ENCODE peak calls at places on chromosomes 6 and 20, in seven cellular contexts. V is GM23248; B is transverse colon; Z is CD8-positive, alpha-beta T cell; I is MM.1S; Y is thoracic aorta; N is IMR-90. A is an unnamed sample.
A peak's percentile ranks its signal among the peaks of the same experiment; 100 is the strongest.

GRCh38 chr6:55774542-55775318 is 100.7 kb downstream of the BMP5 start:
- DNase-seq in Y (no peak), B (no peak), I (no peak), Z (no peak), N (no peak), V (no peak), A (no peak)

GRCh38 chr20:2108987-2109386 is 7.4 kb downstream of the STK35 start:
- DNase-seq in B (no peak), I (no peak), N (peak; percentile 80), Y (no peak), V (peak; percentile 90), Z (no peak), A (no peak)

GRCh38 chr6:62150048-62150663 is 135.9 kb downstream of the KHDRBS2 start:
- DNase-seq in Z (no peak), Y (no peak), B (no peak), I (peak; percentile 46), V (peak; percentile 69), N (peak; percentile 0), A (peak; percentile 47)

GRCh38 chr6:16059496-16059895 is 69.4 kb upstream of the MYLIP start:
- DNase-seq in V (no peak), Y (no peak), N (no peak), I (no peak), Z (no peak), B (no peak), A (no peak)

GRCh38 chr6:125188037-125188436 is 34.5 kb downstream of the TPD52L1 start:
- DNase-seq in B (no peak), V (peak; percentile 72), I (no peak), Y (no peak), Z (no peak), N (peak; percentile 77), A (no peak)

GRCh38 chr20:25685276-25686080 is 11.2 kb downstream of the ZNF337 start:
- DNase-seq in Z (no peak), V (no peak), I (peak; percentile 65), B (no peak), N (no peak), Y (no peak), A (no peak)

GRCh38 chr6:57207141-57207540 is 15.0 kb downstream of the RAB23 start:
- DNase-seq in N (peak; percentile 65), I (no peak), Y (no peak), B (no peak), Z (no peak), V (peak; percentile 62), A (no peak)

GRCh38 chr6:14072084-14072483 is 45.5 kb upstream of the CD83 start:
- DNase-seq in N (peak; percentile 61), I (no peak), B (no peak), Y (no peak), V (peak; percentile 68), Z (no peak), A (no peak)

GRCh38 chr6:157558487-157559200 is 177.7 kb downstream of the ZDHHC14 start:
- DNase-seq in N (no peak), Y (no peak), I (no peak), V (no peak), Z (no peak), B (no peak), A (no peak)

GRCh38 chr6:85660181-85660611 is 17.5 kb upstream of the SYNCRIP start:
- DNase-seq in Y (no peak), N (peak; percentile 98), V (peak; percentile 98), B (no peak), I (no peak), Z (no peak), A (peak; percentile 40)

GRCh38 chr6:55448446-55448845 is 121.2 kb downstream of the GFRAL start:
- DNase-seq in V (peak; percentile 14), N (peak; percentile 31), B (no peak), Y (no peak), Z (no peak), I (no peak), A (no peak)

GRCh38 chr20:5652626-5653573 is 97.3 kb upstream of the SHLD1 start:
- DNase-seq in N (peak; percentile 98), Z (no peak), V (peak; percentile 91), Y (no peak), I (no peak), B (no peak), A (no peak)

GRCh38 chr6:82908661-82909060 is 157.0 kb downstream of the UBE3D start:
- DNase-seq in V (no peak), I (no peak), B (peak; percentile 22), Y (no peak), Z (no peak), N (no peak), A (no peak)

GRCh38 chr6:35048631-35049083 is 92.5 kb downstream of the TCP11 start:
- DNase-seq in V (peak; percentile 79), B (peak; percentile 50), I (peak; percentile 87), N (peak; percentile 94), Z (peak; percentile 9), Y (no peak), A (no peak)

GRCh38 chr6:31660224-31660997 is at the start of gene C6orf47:
- DNase-seq in B (peak; percentile 91), Y (peak; percentile 54), I (peak; percentile 80), Z (peak; percentile 79), V (peak; percentile 91), N (peak; percentile 75), A (peak; percentile 92)

GRCh38 chr6:51322505-51322904 is 503.8 kb downstream of the TFAP2B start:
- DNase-seq in I (no peak), N (no peak), V (no peak), Y (no peak), Z (no peak), B (no peak), A (no peak)

GRCh38 chr6:93677297-93677965 is 258.1 kb upstream of the EPHA7 start:
- DNase-seq in V (no peak), N (no peak), Z (no peak), I (no peak), Y (no peak), B (no peak), A (peak; percentile 2)

GRCh38 chr6:147567141-147567805 is 58.8 kb downstream of the SAMD5 start:
- DNase-seq in I (no peak), N (no peak), Z (no peak), V (peak; percentile 28), B (no peak), Y (no peak), A (no peak)

GRCh38 chr20:48597521-48598302 is 230.1 kb downstream of the PREX1 start:
- DNase-seq in B (peak; percentile 12), Z (no peak), V (peak; percentile 8), N (no peak), I (no peak), Y (no peak), A (no peak)

GRCh38 chr6:41443616-41444525 is 102.3 kb upstream of the FOXP4 start:
- DNase-seq in Z (no peak), V (peak; percentile 20), B (no peak), I (no peak), N (no peak), Y (no peak), A (peak; percentile 40)

GRCh38 chr6:14037402-14038277 is 79.9 kb upstream of the CD83 start:
- DNase-seq in Z (no peak), B (no peak), N (peak; percentile 80), V (peak; percentile 90), I (no peak), Y (no peak), A (no peak)

GRCh38 chr6:37807656-37808055 is 11.9 kb upstream of the ZFAND3 start:
- DNase-seq in I (no peak), V (peak; percentile 16), B (no peak), Y (no peak), Z (no peak), N (no peak), A (no peak)

GRCh38 chr6:29294499-29294914 is 7.0 kb upstream of the OR14J1 start:
- DNase-seq in Z (no peak), Y (no peak), I (no peak), B (no peak), N (no peak), V (no peak), A (no peak)

GRCh38 chr6:40874495-40874894 is 164.5 kb downstream of the UNC5CL start:
- DNase-seq in V (no peak), Z (no peak), N (no peak), B (no peak), Y (no peak), I (no peak), A (peak; percentile 35)

GRCh38 chr20:24473435-24473834 is 4.0 kb downstream of the SYNDIG1 start:
- DNase-seq in Y (no peak), N (no peak), Z (no peak), V (peak; percentile 10), B (no peak), I (no peak), A (no peak)

DNA sequence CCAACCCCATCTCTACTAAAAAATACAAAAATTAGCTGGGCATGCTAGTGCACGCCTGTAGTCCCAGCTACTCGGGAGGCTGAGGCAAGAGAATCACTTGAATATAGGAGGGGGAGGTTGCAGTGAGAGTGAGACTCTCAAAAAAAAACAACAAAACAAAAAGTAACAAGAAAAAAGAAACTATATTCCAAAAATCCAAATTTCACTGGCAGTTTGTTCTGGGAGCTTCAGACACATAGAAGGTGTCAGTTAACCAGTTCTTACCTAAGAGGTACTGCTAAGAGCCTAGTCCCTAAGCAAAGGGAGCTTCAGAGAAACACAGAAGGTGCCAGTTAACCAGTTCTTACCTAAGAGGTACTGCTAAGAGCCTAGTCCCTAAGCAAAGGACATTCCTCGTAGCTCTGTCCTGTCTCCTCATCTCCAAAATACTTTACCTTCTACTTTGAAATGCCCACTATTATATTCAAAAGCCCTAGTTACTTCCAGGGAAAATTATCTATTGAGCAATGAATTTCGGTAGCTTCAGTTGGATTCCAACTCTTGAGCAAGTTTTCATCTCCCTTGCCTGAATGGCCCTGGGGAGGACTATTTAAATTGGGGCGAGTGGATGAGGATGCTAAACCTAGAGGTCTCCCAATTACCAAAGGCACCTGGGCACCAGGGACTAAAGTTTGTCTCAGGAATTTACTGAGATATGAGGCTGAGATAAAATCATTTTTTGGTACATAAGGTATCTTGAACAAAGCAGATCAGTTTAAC is 41.0 kb downstream of the HFE start:
- DNase-seq in Y (no peak), B (no peak), N (no peak), I (no peak), V (no peak), Z (no peak), A (no peak)
- H3K4me3 ChIP-seq in Y (no peak overlapping the region), B (no peak overlapping the region), N (no peak overlapping the region), I (no peak overlapping the region), V (peak overlapping the region; percentile 99), Z (no peak overlapping the region), A (peak overlapping the region; percentile 81)

GRCh38 chr20:56001890-56002289 is 3.4 kb downstream of the CBLN4 start:
- DNase-seq in Y (no peak), B (no peak), V (no peak), N (no peak), Z (no peak), I (no peak), A (no peak)
- H3K27me3 ChIP-seq in Y (peaks cover 6% of the 10 kb centered on the region), B (peaks cover 52% of the 10 kb centered on the region), V (peaks cover 4% of the 10 kb centered on the region), N (no peaks in the 10 kb centered on the region), Z (no peaks in the 10 kb centered on the region), I (no peaks in the 10 kb centered on the region), A (no peaks in the 10 kb centered on the region)

GRCh38 chr20:62929051-62929538 is 2.8 kb upstream of the DIDO1 start:
- DNase-seq in Y (no peak), I (no peak), N (peak; percentile 58), Z (peak; percentile 60), B (peak; percentile 81), V (peak; percentile 77), A (peak; percentile 52)
- H3K4me3 ChIP-seq in Y (peak overlapping the region; percentile 84), I (no peak overlapping the region), N (peak overlapping the region; percentile 51), Z (peak overlapping the region; percentile 71), B (peak overlapping the region; percentile 31), V (peak overlapping the region; percentile 73), A (peak overlapping the region; percentile 35)

DNA sequence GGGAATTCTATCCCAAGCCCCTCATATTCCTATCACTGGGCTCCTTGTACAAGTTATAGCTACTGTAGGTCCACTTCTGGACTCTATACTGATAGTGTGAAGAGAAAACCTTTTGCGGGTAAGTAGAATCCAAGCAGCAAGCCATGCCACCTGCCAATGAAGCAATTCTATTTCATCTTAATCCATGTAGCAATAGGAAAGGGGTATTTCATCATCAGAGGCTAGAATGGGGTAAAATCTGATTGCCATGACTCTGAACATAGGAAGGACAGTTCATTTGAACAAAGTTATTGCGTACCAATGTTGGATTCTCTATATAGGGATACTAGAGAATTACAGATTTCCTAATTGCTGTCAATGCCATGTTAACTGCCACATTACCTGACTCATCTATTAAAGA is 4.5 kb downstream of the BMP6 start:
- DNase-seq in Z (no peak), Y (no peak), N (peak; percentile 20), B (no peak), V (no peak), I (no peak), A (no peak)
- H3K27me3 ChIP-seq in Z (peaks cover 17% of the 10 kb centered on the region), Y (peaks cover 13% of the 10 kb centered on the region), N (peaks cover 28% of the 10 kb centered on the region), B (peaks cover 97% of the 10 kb centered on the region), V (no peaks in the 10 kb centered on the region), I (peaks cover 2% of the 10 kb centered on the region), A (peaks cover 27% of the 10 kb centered on the region)